ENCODE peak calls at places on chromosomes 13 and 19, in four cellular contexts. W is transverse colon, L is brain microvascular endothelial cell, M is uterus. X is an unnamed sample.

GRCh38 chr19:12229990-12230389 is 64.7 kb downstream of the ZNF44 start:
- DNase-seq in W (no peak), L (no peak), M (no peak), X (no peak)

GRCh38 chr19:12789904-12790619 is 1.2 kb upstream of the JUNB start:
- DNase-seq in W (peak), L (peak), M (peak), X (peak)

GRCh38 chr19:2358548-2359173 is 1.4 kb upstream of the TMPRSS9 start:
- DNase-seq in W (no peak), L (no peak), M (no peak), X (no peak)

GRCh38 chr19:48975947-48976847 is 11.1 kb downstream of the FTL start:
- DNase-seq in W (no peak), L (no peak), M (no peak), X (no peak)

GRCh38 chr19:3397266-3398022 is 31.1 kb downstream of the NFIC start:
- DNase-seq in W (peak), L (no peak), M (no peak), X (no peak)

GRCh38 chr13:62747629-62748028 is 1332.0 kb upstream of the PCDH20 start:
- DNase-seq in W (no peak), L (no peak), M (no peak), X (no peak)

GRCh38 chr19:6056801-6057650 is 53.3 kb downstream of the RFX2 start:
- DNase-seq in W (peak), L (peak), M (peak), X (peak)

GRCh38 chr13:97944396-97945029 is 9.0 kb upstream of the IPO5 start:
- DNase-seq in W (no peak), L (peak), M (no peak), X (no peak)

GRCh38 chr13:100024023-100024422 is 42.4 kb downstream of the ZIC2 start:
- DNase-seq in W (no peak), L (no peak), M (no peak), X (no peak)

GRCh38 chr19:18070181-18070580 is 16.6 kb downstream of the IL12RB1 start:
- DNase-seq in W (no peak), L (no peak), M (no peak), X (no peak)

GRCh38 chr19:5953680-5954213 is 24.2 kb downstream of the RANBP3 start:
- DNase-seq in W (no peak), L (peak), M (no peak), X (no peak)

GRCh38 chr19:15187026-15188007 is 13.5 kb downstream of the NOTCH3 start:
- DNase-seq in W (no peak), L (no peak), M (no peak), X (no peak)

GRCh38 chr19:15185188-15185587 is 15.6 kb downstream of the NOTCH3 start:
- DNase-seq in W (no peak), L (no peak), M (no peak), X (no peak)

GRCh38 chr19:15191982-15192381 is 8.8 kb downstream of the NOTCH3 start:
- DNase-seq in W (no peak), L (no peak), M (no peak), X (no peak)

GRCh38 chr19:15191514-15191913 is 9.3 kb downstream of the NOTCH3 start:
- DNase-seq in W (no peak), L (no peak), M (no peak), X (no peak)

DNA sequence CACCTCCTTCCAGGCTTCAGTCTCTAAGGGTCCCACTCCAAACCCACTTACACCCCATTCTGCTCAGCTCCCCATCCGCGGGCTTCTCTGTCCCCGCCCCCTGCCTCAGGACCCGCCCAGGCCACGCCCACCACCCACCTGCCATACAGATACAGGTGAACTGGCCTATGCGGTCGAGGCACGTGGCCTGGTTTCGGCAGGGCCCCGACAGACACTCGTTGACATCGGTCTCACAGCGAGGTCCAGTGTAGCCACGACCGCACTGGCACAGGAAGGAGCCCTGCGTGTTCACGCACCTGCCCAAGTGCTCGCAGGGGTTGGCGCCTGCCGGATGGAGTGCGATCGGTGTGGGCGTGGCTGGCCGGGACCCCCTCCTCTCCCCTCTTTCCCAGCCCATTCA is 11.9 kb downstream of the NOTCH3 start:
- DNase-seq in W (no peak), L (no peak), M (no peak), X (no peak)
- TF ChIP-seq CTCF in W (no peak), L (no peak), M (no peak), X (no peak)

GRCh38 chr13:24998433-24998832 is 97.5 kb upstream of the PABPC3 start:
- DNase-seq in W (no peak), L (no peak), M (no peak), X (no peak)
- H3K27ac ChIP-seq in W (no peak), L (no peak), M (no peak), X (no peak)

DNA sequence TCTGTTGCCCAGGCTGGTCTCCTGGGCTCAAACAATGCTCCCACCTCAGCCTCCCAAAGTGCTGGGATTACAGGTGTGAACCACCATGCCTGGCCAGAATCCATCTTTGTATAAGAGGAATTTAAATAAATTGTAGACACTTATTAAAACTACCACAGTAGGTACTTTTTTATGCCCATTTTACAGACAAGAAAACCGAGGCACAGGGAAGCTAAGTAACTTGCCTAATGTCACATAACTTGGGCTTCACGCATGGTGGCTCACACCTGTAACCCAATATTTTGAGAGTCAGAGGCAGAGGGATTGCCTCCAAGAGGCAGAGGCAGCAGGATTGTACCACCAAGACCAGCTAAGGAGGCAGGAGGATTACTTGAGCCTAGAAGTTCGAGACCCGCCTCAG is 22.7 kb upstream of the CALM3 start:
- DNase-seq in W (no peak), L (no peak), M (no peak), X (no peak)
- H3K4me3 ChIP-seq in W (no peak), L (no peak), M (no peak), X (no peak)

DNA sequence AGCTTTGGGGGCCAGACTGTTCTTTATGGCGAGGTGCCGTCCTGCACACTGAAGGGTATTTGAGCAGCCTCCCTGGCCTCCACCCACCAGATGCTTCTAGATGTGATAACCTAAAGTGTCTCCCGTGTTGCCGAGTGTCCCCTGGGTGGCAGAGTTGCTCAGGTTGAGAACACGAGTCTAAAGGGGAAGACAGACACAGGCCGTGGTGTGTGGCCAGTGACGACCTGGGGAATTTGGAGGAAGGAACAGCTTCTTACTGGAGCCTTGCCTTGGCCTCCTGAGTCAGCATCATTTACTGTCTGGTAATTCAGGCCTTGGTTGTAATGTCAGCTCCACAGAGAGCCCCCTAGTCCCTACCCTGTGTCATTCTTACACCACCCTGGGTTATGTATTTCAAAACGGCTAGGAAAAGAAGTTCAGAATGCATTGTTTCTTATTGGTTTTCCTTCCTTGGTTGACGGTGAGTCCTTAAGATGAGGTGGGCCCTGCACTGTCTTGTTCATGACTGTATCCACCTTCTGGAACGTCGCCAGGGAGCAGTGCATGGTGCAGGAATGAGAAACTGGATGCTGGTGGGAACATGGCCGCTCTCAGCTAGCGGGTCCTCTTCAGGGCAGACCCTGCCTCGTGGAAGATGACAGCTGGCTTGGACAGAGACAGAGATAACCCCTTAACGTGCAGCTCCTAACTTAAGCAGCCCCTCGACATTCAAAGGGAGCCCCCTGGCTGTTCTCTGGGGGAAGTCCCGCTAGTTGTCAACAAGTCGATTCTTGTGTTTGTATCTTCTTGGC is 7.1 kb downstream of the SIN3B start:
- DNase-seq in W (peak), L (peak), M (peak), X (no peak)
- TF ChIP-seq CTCF in W (no peak), L (peak), M (peak), X (no peak)

GRCh38 chr19:10270616-10271394 is at the start of gene ICAM1:
- DNase-seq in W (peak), L (peak), M (peak), X (no peak)

GRCh38 chr19:10278935-10279334 is 7.8 kb upstream of the ICAM4 start:
- DNase-seq in W (no peak), L (no peak), M (no peak), X (no peak)

GRCh38 chr19:10277795-10278583 is 7.1 kb downstream of the ICAM1 start:
- DNase-seq in W (no peak), L (no peak), M (no peak), X (no peak)

GRCh38 chr19:10271543-10272086 is 695 bp downstream of the ICAM1 start:
- DNase-seq in W (peak), L (no peak), M (no peak), X (no peak)

DNA sequence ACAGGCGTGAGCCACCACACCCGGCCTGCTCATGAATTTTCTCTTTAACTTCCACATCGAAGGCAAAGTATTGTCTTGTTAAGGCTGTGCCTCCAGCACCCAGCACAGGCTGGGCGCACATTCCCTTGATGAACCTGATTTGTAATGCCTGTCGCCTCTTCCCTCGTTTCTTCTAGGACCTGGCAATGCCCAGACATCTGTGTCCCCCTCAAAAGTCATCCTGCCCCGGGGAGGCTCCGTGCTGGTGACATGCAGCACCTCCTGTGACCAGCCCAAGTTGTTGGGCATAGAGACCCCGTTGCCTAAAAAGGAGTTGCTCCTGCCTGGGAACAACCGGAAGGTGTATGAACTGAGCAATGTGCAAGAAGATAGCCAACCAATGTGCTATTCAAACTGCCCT is 3.7 kb downstream of the ICAM1 start:
- DNase-seq in W (no peak), L (no peak), M (no peak), X (no peak)
- H3K27ac ChIP-seq in W (no peak), L (no peak), M (no peak), X (no peak)

DNA sequence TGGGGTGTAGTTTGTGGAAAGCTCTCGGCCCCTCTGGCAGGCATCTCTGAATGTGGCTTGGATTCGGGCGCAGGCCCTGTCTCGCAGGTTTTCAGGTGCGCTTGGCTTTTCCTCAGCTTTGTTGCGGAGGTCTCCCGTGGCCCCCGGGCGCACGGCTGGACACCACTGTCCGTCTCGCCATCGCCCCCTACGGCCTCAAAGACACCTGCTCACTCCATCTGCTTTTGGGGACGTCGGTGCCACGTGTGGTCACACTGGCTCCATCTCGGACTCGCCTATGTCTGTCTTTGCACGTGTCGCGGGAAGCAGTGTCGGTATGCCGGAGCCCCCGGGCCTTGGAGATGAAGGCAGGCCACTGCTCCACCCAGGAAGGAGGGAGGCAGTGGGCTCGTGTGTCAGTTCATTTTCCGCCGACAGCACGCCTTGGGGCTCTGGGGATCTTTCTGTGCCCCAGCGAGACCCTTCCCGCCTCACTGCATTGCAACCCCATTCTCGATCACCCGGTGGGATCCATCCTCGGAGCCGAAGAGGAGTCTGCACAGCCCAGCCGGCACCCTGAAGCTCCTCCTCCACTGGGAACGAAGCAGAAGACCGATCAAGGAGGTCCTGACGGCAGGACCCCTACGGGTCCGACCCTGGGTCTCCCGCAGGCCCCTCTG is 42.1 kb downstream of the ZNF146 start:
- DNase-seq in W (no peak), L (no peak), M (no peak), X (no peak)
- H3K4me3 ChIP-seq in W (peak), L (peak), M (peak), X (peak)

GRCh38 chr13:35213911-35214310 is 262.6 kb downstream of the MAB21L1 start:
- DNase-seq in W (no peak), L (no peak), M (no peak), X (no peak)

GRCh38 chr13:35208587-35208986 is 266.5 kb downstream of the NBEA start:
- DNase-seq in W (no peak), L (no peak), M (no peak), X (no peak)

GRCh38 chr13:35211949-35212348 is 264.5 kb downstream of the MAB21L1 start:
- DNase-seq in W (no peak), L (no peak), M (no peak), X (no peak)

GRCh38 chr13:35210234-35210633 is 266.3 kb downstream of the MAB21L1 start:
- DNase-seq in W (no peak), L (no peak), M (no peak), X (no peak)
- TF ChIP-seq CTCF in W (no peak), L (no peak), M (no peak), X (no peak)

GRCh38 chr13:33494596-33495214 is 209.2 kb upstream of the STARD13 start:
- DNase-seq in W (no peak), L (peak), M (no peak), X (no peak)
- H3K27ac ChIP-seq in W (no peak), L (peak), M (no peak), X (peak)

X was measured in coronary artery.